ENCODE peak calls at places on chromosomes 11 and 22, in nine cellular contexts. A is left cardiac atrium; V is stimulated activated CD4-positive, alpha-beta T cell treated with anti-CD3 and anti-CD28 coated beads, Interleukin-4, amount 100 ng/mL, for 24 hours; X is GM10248; T is stimulated activated CD8-positive, alpha-beta memory T cell treated with anti-CD3 and anti-CD28 coated beads, Interleukin-15, amount 100 ng/mL, for 24 hours; E is ACHN; J is activated effector memory CD4-positive, alpha-beta T cell treated with Interleukin-2 at 50 U/mL for 16 hours; Y is COR-L47; W is GM04504. H is an unnamed sample.
A peak's percentile ranks its signal among the peaks of the same experiment; 100 is the strongest.

GRCh38 chr22:30210235-30210831 is 36.2 kb downstream of the LIF start:
- DNase-seq in A (peak; percentile 42), V (no peak), X (no peak), T (no peak), E (peak; percentile 86), J (no peak), Y (no peak), W (no peak), H (peak; percentile 54)

GRCh38 chr22:24938741-24939341 is 7.7 kb downstream of the LHFPL7 start:
- DNase-seq in A (no peak), V (peak; percentile 41), X (peak; percentile 73), T (no peak), E (peak; percentile 49), J (peak; percentile 8), Y (peak; percentile 64), W (no peak), H (no peak)

GRCh38 chr11:76987203-76987602 is 47.0 kb upstream of the B3GNT6 start:
- DNase-seq in A (no peak), V (no peak), X (no peak), T (no peak), E (no peak), J (no peak), Y (no peak), W (no peak), H (no peak)

GRCh38 chr11:57775474-57775873 is 13.9 kb downstream of the CTNND1 start:
- DNase-seq in A (peak; percentile 54), V (no peak), X (no peak), T (no peak), E (no peak), J (no peak), Y (no peak), W (no peak), H (no peak)

GRCh38 chr11:42571486-42572230 is 740.1 kb upstream of the API5 start:
- DNase-seq in A (no peak), V (no peak), X (no peak), T (no peak), E (no peak), J (no peak), Y (no peak), W (no peak), H (no peak)

GRCh38 chr11:102469196-102469821 is 16.7 kb upstream of the TMEM123 start:
- DNase-seq in A (no peak), V (no peak), X (no peak), T (no peak), E (no peak), J (no peak), Y (no peak), W (peak; percentile 9), H (no peak)

GRCh38 chr22:43884600-43885318 is 7.1 kb downstream of the PNPLA5 start:
- DNase-seq in A (peak; percentile 71), V (peak; percentile 50), X (peak; percentile 76), T (peak; percentile 15), E (peak; percentile 56), J (no peak), Y (peak; percentile 26), W (no peak), H (peak; percentile 45)

GRCh38 chr11:2737876-2738275 is 38.1 kb upstream of the KCNQ1OT1 start:
- DNase-seq in A (no peak), V (no peak), X (no peak), T (no peak), E (no peak), J (no peak), Y (no peak), W (no peak), H (peak; percentile 87)

GRCh38 chr11:68684385-68685356 is at the start of gene GAL:
- DNase-seq in A (no peak), V (no peak), X (no peak), T (no peak), E (peak; percentile 26), J (no peak), Y (no peak), W (no peak), H (no peak)

GRCh38 chr22:41511521-41511968 is 32.7 kb downstream of the POLR3H start:
- DNase-seq in A (peak; percentile 30), V (no peak), X (no peak), T (no peak), E (no peak), J (no peak), Y (no peak), W (no peak), H (no peak)

GRCh38 chr22:44363214-44363979 is 50.6 kb upstream of the SHISAL1 start:
- DNase-seq in A (peak; percentile 96), V (no peak), X (no peak), T (no peak), E (peak; percentile 95), J (no peak), Y (no peak), W (peak; percentile 96), H (peak; percentile 72)

GRCh38 chr11:47062736-47063135 is 113.9 kb downstream of the ARFGAP2 start:
- DNase-seq in A (no peak), V (no peak), X (no peak), T (no peak), E (no peak), J (no peak), Y (no peak), W (no peak), H (no peak)

GRCh38 chr11:8384199-8384821 is 120.6 kb upstream of the LMO1 start:
- DNase-seq in A (no peak), V (no peak), X (no peak), T (no peak), E (peak; percentile 89), J (no peak), Y (no peak), W (no peak), H (no peak)

GRCh38 chr11:44985721-44986120 is 35.0 kb upstream of the TP53I11 start:
- DNase-seq in A (no peak), V (no peak), X (no peak), T (no peak), E (no peak), J (no peak), Y (no peak), W (no peak), H (no peak)

GRCh38 chr11:77195071-77195705 is 67.1 kb downstream of the MYO7A start:
- DNase-seq in A (peak; percentile 16), V (no peak), X (no peak), T (no peak), E (no peak), J (no peak), Y (no peak), W (no peak), H (no peak)

GRCh38 chr11:111933872-111934271 is 3.3 kb upstream of the DIXDC1 start:
- DNase-seq in A (no peak), V (no peak), X (no peak), T (no peak), E (no peak), J (no peak), Y (no peak), W (no peak), H (no peak)

GRCh38 chr11:130719516-130719915 is 196.8 kb downstream of the SNX19 start:
- DNase-seq in A (no peak), V (no peak), X (no peak), T (no peak), E (no peak), J (no peak), Y (no peak), W (no peak), H (no peak)

GRCh38 chr11:73578786-73579185 is 19.1 kb downstream of the FAM168A start:
- DNase-seq in A (no peak), V (no peak), X (no peak), T (no peak), E (no peak), J (no peak), Y (no peak), W (no peak), H (no peak)

GRCh38 chr11:112541140-112541901 is 280.7 kb upstream of the PLET1 start:
- DNase-seq in A (no peak), V (no peak), X (no peak), T (no peak), E (no peak), J (no peak), Y (no peak), W (no peak), H (no peak)

GRCh38 chr22:17831527-17832251 is 57.4 kb upstream of the BID start:
- DNase-seq in A (peak; percentile 46), V (no peak), X (no peak), T (no peak), E (no peak), J (no peak), Y (no peak), W (no peak), H (no peak)

GRCh38 chr22:31327786-31328544 is 18.2 kb downstream of the PATZ1 start:
- DNase-seq in A (no peak), V (no peak), X (no peak), T (no peak), E (peak; percentile 10), J (no peak), Y (no peak), W (no peak), H (peak; percentile 21)

GRCh38 chr22:18033204-18033998 is 9.0 kb upstream of the MICAL3 start:
- DNase-seq in A (no peak), V (no peak), X (no peak), T (no peak), E (peak; percentile 41), J (no peak), Y (no peak), W (no peak), H (no peak)

GRCh38 chr11:774873-775592 is 2.3 kb downstream of the GATD1 start:
- DNase-seq in A (no peak), V (no peak), X (no peak), T (no peak), E (no peak), J (no peak), Y (no peak), W (no peak), H (no peak)

GRCh38 chr11:95322546-95322945 is 91.5 kb upstream of the SESN3 start:
- DNase-seq in A (no peak), V (no peak), X (no peak), T (no peak), E (no peak), J (no peak), Y (no peak), W (no peak), H (no peak)

GRCh38 chr11:101127699-101128570 is 1.7 kb downstream of the PGR start:
- DNase-seq in A (peak; percentile 55), V (no peak), X (peak; percentile 13), T (no peak), E (no peak), J (no peak), Y (peak; percentile 15), W (no peak), H (no peak)

GRCh38 chr11:110715541-110715940 is 3.3 kb upstream of the ARHGAP20 start:
- DNase-seq in A (no peak), V (no peak), X (no peak), T (no peak), E (no peak), J (no peak), Y (no peak), W (no peak), H (no peak)

GRCh38 chr11:120929664-120930154 is 94.2 kb upstream of the TBCEL start:
- DNase-seq in A (peak; percentile 53), V (peak; percentile 41), X (peak; percentile 77), T (no peak), E (peak; percentile 34), J (no peak), Y (no peak), W (peak; percentile 1), H (peak; percentile 38)

GRCh38 chr22:25689631-25690030 is 52.4 kb upstream of the MYO18B start:
- DNase-seq in A (no peak), V (no peak), X (no peak), T (no peak), E (no peak), J (no peak), Y (no peak), W (no peak), H (no peak)

GRCh38 chr11:102364991-102365390 is 18.0 kb downstream of the BIRC2 start:
- DNase-seq in A (no peak), V (no peak), X (no peak), T (no peak), E (no peak), J (no peak), Y (no peak), W (no peak), H (no peak)

GRCh38 chr11:2444301-2445106 is at the start of the genes KCNQ1 and TRPM5:
- DNase-seq in A (no peak), V (peak; percentile 78), X (peak; percentile 67), T (peak; percentile 43), E (peak; percentile 47), J (peak; percentile 56), Y (no peak), W (no peak), H (peak; percentile 81)